ENCODE peak calls at places on chromosomes 1 and 21, in five cellular contexts. A, S, P, G and R are unnamed samples.

GRCh38 chr1:209885403-209886218 is 52.4 kb upstream of the SYT14 start:
- DNase-seq in A (no peak), S (no peak), P (no peak), G (no peak), R (no peak)

GRCh38 chr21:38968887-38969543 is 163.3 kb downstream of the ETS2 start:
- DNase-seq in A (no peak), S (no peak), P (no peak), G (no peak), R (no peak)

GRCh38 chr1:178566187-178566586 is 53.3 kb downstream of the TEX35 start:
- DNase-seq in A (no peak), S (no peak), P (no peak), G (no peak), R (peak; percentile 51)

GRCh38 chr1:39522661-39523567 is 31.5 kb downstream of the BMP8A start:
- DNase-seq in A (no peak), S (no peak), P (no peak), G (no peak), R (no peak)

GRCh38 chr1:173666646-173667045 is 3.0 kb downstream of the ANKRD45 start:
- DNase-seq in A (no peak), S (no peak), P (no peak), G (no peak), R (peak; percentile 50)

GRCh38 chr1:31788825-31789256 is 24.7 kb upstream of the ADGRB2 start:
- DNase-seq in A (no peak), S (peak; percentile 71), P (peak; percentile 60), G (peak; percentile 74), R (peak; percentile 83)

GRCh38 chr1:107976431-107977215 is 11.6 kb upstream of the VAV3 start:
- DNase-seq in A (no peak), S (no peak), P (no peak), G (no peak), R (no peak)

GRCh38 chr1:209641216-209642181 is 10.7 kb downstream of the LAMB3 start:
- DNase-seq in A (no peak), S (no peak), P (no peak), G (no peak), R (no peak)

GRCh38 chr1:185499986-185500626 is 183.1 kb upstream of the IVNS1ABP start:
- DNase-seq in A (no peak), S (no peak), P (no peak), G (no peak), R (peak; percentile 96)

GRCh38 chr1:244545511-244545910 is 84.4 kb downstream of the CATSPERE start:
- DNase-seq in A (no peak), S (no peak), P (no peak), G (no peak), R (no peak)

GRCh38 chr1:25996966-25997758 is 701 bp downstream of the PAFAH2 start:
- DNase-seq in A (no peak), S (peak; percentile 71), P (no peak), G (no peak), R (peak; percentile 71)

GRCh38 chr1:37085393-37085792 is 51.1 kb upstream of the GRIK3 start:
- DNase-seq in A (peak; percentile 57), S (peak; percentile 66), P (no peak), G (no peak), R (no peak)

GRCh38 chr1:33030575-33030974 is 6.1 kb downstream of the AK2 start:
- DNase-seq in A (no peak), S (no peak), P (no peak), G (no peak), R (peak; percentile 50)

GRCh38 chr1:110118636-110119396 is 6.6 kb downstream of the UBL4B start:
- DNase-seq in A (no peak), S (no peak), P (no peak), G (no peak), R (peak; percentile 52)

GRCh38 chr1:170664283-170664827 is 424 bp downstream of the PRRX1 start:
- DNase-seq in A (peak; percentile 53), S (peak; percentile 43), P (no peak), G (peak; percentile 80), R (peak; percentile 32)

GRCh38 chr1:31669786-31670582 is 25.3 kb upstream of the PEF1 start:
- DNase-seq in A (peak; percentile 59), S (peak; percentile 56), P (no peak), G (no peak), R (peak; percentile 20)

GRCh38 chr21:28993293-28993629 is 584 bp upstream of the LTN1 start:
- DNase-seq in A (no peak), S (no peak), P (no peak), G (no peak), R (no peak)

GRCh38 chr21:26587621-26588260 is 14.7 kb upstream of the CYYR1 start:
- DNase-seq in A (no peak), S (no peak), P (no peak), G (no peak), R (peak; percentile 44)

GRCh38 chr1:211327341-211327921 is 798 bp downstream of the TRAF5 start:
- DNase-seq in A (peak; percentile 52), S (peak; percentile 83), P (no peak), G (no peak), R (peak; percentile 71)

GRCh38 chr1:151327903-151328674 is 873 bp upstream of the PI4KB start:
- DNase-seq in A (peak; percentile 59), S (peak; percentile 63), P (no peak), G (peak; percentile 72), R (no peak)

GRCh38 chr1:156858555-156858956 is 361 bp downstream of the INSRR start:
- DNase-seq in A (no peak), S (peak; percentile 60), P (no peak), G (no peak), R (no peak)
- H3K23ac ChIP-seq in A (no peak overlapping the region), S (no peak overlapping the region), P (no peak overlapping the region), G (no peak overlapping the region), R (no peak overlapping the region)

GRCh38 chr1:88768816-88769215 is 84.7 kb downstream of the PKN2 start:
- DNase-seq in A (no peak), S (no peak), P (no peak), G (no peak), R (no peak)
- H3K4ac ChIP-seq in A (no peak overlapping the region), S (no peak overlapping the region), P (no peak overlapping the region), G (no peak overlapping the region), R (no peak overlapping the region)

GRCh38 chr1:231039161-231040018 is 664 bp downstream of the FAM89A start:
- DNase-seq in A (peak; percentile 43), S (peak; percentile 68), P (peak; percentile 45), G (peak; percentile 61), R (peak; percentile 37)
- H3K9ac ChIP-seq in A (no peak overlapping the region), S (peak overlapping the region; percentile 54), P (peak overlapping the region; percentile 70), G (no peak overlapping the region), R (peak overlapping the region; percentile 37)

DNA sequence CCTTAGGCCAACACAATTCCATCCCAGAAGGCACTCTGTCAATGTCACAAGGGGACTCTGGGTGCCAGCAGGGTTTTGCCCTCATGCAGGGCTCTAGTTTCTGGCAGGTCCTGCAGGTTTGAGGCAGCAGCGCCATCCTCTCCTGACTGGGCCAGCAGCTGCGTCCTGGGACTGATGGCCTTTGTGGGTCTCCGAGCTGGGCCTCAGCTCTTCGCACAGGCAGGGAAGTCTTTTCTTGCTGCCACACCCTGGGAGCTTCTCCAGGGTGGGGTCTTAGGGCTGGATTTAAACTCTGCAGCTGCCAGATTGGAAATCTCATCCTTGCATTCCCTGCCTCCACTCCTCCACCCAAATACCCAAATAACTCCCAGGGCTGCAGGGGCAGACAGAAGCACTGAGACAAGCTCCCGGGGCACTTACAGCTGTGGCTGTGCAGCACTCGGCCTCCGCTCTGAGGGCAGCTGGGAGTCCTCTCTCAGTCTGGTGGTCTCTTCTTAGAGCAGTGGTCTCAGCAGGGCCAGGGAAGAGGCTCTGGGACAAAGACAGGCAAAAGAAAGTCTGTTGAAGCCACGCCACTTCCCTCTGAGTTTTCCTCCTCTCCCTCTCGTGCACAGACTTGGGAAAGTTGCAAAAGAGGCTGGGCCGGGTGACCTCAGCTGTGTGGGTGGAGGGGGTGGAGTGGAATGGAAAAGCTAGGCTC is at the start of gene RAB7B:
- DNase-seq in A (peak; percentile 36), S (no peak), P (no peak), G (peak; percentile 41), R (peak; percentile 76)
- H3K23ac ChIP-seq in A (no peak within 1 kb of the TSS), S (no peak within 1 kb of the TSS), P (peak within 1 kb of the TSS; percentile 11), G (peak within 1 kb of the TSS; percentile 73), R (peak within 1 kb of the TSS; percentile 70)

GRCh38 chr1:11787251-11787803 is 18.4 kb downstream of the MTHFR start:
- DNase-seq in A (no peak), S (peak; percentile 91), P (no peak), G (peak; percentile 73), R (peak; percentile 34)
- H3K4ac ChIP-seq in A (no peak overlapping the region), S (peak overlapping the region; percentile 26), P (no peak overlapping the region), G (peak overlapping the region; percentile 55), R (peak overlapping the region; percentile 91)

DNA sequence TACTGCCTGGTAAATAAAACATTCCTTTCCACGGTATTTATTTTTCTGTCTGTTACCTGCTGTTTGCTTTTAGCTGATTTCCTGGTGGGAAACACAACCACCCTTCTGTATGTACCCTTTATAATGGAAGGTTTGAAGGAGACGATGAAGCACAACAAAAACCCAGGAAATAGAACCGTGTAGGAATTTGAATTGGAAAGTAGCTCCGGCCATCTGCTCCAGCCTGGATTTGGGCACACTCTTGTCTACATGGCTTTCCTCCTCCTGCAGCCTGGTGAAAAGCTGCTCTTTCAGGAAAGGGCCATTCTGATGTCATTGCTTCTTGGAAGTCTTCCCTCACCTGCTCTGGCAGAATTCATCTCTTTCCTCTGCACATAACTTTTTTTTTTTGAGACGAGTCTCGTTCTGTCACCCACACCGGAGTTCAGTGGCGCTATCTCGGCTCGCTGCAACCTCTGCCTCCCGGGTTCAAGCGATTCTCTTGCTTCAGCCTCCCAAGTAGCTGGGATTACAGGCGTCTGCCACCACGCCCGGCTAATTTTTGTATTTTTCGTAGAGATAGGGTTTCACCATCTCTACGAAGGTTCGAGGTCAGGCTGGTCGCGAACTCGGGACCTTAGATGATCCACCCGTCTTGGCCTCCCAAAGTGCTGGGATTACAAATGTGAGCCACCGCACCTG is 2.7 kb downstream of the AK4 start:
- DNase-seq in A (peak; percentile 54), S (no peak), P (no peak), G (no peak), R (no peak)
- H3K9ac ChIP-seq in A (no peak overlapping the region), S (no peak overlapping the region), P (no peak overlapping the region), G (no peak overlapping the region), R (no peak overlapping the region)

DNA sequence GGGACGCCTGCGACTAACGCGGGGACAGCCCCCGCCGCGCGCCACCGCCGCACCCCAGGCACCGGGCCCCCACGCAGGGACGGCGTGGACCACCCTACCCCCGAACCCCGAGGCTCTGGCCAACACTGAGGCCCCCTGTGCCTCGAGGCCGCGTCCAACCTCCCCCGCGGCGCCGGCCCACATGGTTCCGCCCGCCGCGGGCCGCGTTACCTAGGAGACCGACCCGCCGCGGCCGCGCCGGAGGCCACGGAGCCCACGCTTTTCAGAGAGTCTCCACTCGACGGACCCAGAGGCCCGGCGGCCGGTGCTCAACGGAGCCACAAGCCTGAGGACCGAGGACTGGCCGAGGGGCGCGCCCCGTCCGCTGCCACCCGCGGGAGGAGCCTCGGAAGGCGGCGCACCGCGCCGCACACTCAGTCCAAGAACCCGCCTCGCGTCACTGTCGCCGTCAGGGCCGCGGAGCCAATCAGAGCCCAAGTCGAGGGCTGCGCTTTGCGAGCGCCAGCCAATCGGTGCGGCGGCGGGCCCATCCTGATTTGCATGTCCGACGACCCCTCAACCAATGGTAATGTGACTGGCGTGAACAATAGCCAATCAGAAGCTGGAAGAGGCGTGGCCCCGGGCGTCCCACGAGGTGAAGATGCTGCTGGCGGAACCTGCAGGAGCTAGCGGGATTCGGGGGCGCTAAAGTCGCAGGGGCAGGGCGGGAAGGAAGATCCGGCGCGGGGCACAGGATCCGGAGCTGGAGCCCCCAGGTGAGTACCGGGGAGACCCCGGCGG is at the start of gene NPHP4:
- DNase-seq in A (peak; percentile 100), S (peak; percentile 100), P (peak; percentile 100), G (peak; percentile 99), R (peak; percentile 100)
- H3K23ac ChIP-seq in A (no peak within 1 kb of the TSS), S (no peak within 1 kb of the TSS), P (peak within 1 kb of the TSS; percentile 95), G (no peak within 1 kb of the TSS), R (peak within 1 kb of the TSS; percentile 58)

GRCh38 chr1:113073457-113073950 is 506 bp downstream of the LRIG2 start:
- DNase-seq in A (peak; percentile 74), S (peak; percentile 91), P (no peak), G (no peak), R (peak; percentile 61)
- H3K4ac ChIP-seq in A (no peak overlapping the region), S (peak overlapping the region; percentile 20), P (peak overlapping the region; percentile 97), G (no peak overlapping the region), R (peak overlapping the region; percentile 90)

GRCh38 chr1:21903638-21904474 is 33.3 kb downstream of the HSPG2 start:
- DNase-seq in A (no peak), S (no peak), P (no peak), G (no peak), R (no peak)
- H3K9ac ChIP-seq in A (no peak overlapping the region), S (no peak overlapping the region), P (no peak overlapping the region), G (no peak overlapping the region), R (no peak overlapping the region)